ENCODE peak calls at places on chromosomes 11 and 22, in four cellular contexts. Y is A673, J is fibroblast of lung, K is stomach. B is an unnamed sample. For H3K9me3, the result is how much of the 10 kb centered on the place peaks cover.

GRCh38 chr11:11391796-11392195 is 38.7 kb upstream of the CSNK2A3 start:
- DNase-seq in K (no peak), Y (peak), J (peak), B (no peak)

GRCh38 chr11:10488121-10488580 is 33.1 kb downstream of the AMPD3 start:
- DNase-seq in K (peak), J (no peak), Y (no peak), B (no peak)

GRCh38 chr11:133945087-133945974 is 11.4 kb downstream of the IGSF9B start:
- DNase-seq in K (no peak), Y (no peak), J (no peak), B (peak)

GRCh38 chr22:49900441-49901230 is 17.6 kb downstream of the ALG12 start:
- DNase-seq in Y (no peak), K (no peak), J (no peak), B (no peak)

GRCh38 chr11:72962084-72962483 is 147.9 kb downstream of the ATG16L2 start:
- DNase-seq in K (no peak), J (peak), Y (peak), B (no peak)

GRCh38 chr11:45692808-45693453 is 27.5 kb upstream of the CHST1 start:
- DNase-seq in J (no peak), K (no peak), Y (no peak), B (no peak)

GRCh38 chr22:19892925-19893324 is 38.3 kb upstream of the GNB1L start:
- DNase-seq in K (no peak), Y (no peak), J (no peak), B (no peak)

GRCh38 chr11:14424096-14424495 is 65.1 kb upstream of the RRAS2 start:
- DNase-seq in J (peak), K (no peak), Y (no peak), B (no peak)

GRCh38 chr22:37178350-37179125 is 9.5 kb downstream of the C1QTNF6 start:
- DNase-seq in Y (no peak), J (peak), K (peak), B (no peak)

GRCh38 chr11:107040447-107041444 is 22.5 kb upstream of the GUCY1A2 start:
- DNase-seq in K (no peak), Y (no peak), J (peak), B (no peak)

GRCh38 chr22:24554316-24555159 is at the start of gene GUCD1:
- DNase-seq in K (peak), Y (peak), J (peak), B (peak)

GRCh38 chr11:99117603-99118002 is 96.9 kb downstream of the CNTN5 start:
- DNase-seq in Y (peak), J (no peak), K (no peak), B (no peak)

GRCh38 chr11:123188508-123189165 is 6.4 kb downstream of the CLMP start:
- DNase-seq in J (peak), Y (peak), K (no peak), B (no peak)

GRCh38 chr22:29503811-29504372 is 23.9 kb downstream of the NEFH start:
- DNase-seq in K (no peak), J (peak), Y (peak), B (peak)

GRCh38 chr11:60370811-60371297 is 7.5 kb upstream of the MS4A7 start:
- DNase-seq in Y (no peak), K (no peak), J (no peak), B (no peak)

GRCh38 chr11:61077936-61078335 is 24.4 kb upstream of the CD5 start:
- DNase-seq in K (no peak), Y (no peak), J (no peak), B (no peak)

DNA sequence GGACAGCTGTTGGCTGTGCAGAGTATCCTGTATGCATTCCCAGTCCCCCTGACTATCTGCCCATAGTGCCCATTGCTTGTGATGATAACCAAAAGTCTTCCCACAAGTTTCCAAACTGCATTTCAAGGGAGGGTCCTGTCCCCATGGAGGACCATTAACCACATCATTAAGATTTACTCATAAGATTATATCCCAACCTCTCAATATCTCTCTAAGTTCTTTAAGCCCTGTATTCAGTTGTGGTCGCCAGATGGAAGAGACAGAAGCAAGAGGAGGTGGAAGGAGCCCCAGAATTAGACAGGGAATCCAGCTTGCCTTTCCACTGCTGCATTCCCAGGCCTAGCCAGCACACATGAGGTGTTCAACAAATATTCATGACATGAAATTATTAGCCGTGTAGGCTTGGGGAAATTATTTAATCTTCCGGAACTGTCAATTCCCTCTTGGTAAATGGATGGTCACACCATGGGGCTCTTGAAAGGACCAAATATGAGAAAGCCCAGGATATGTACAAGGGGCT is 42.6 kb upstream of the TIMP3 start:
- DNase-seq in K (no peak), J (no peak), Y (no peak), B (no peak)
- H3K4me3 ChIP-seq in K (no peak), J (no peak), Y (no peak), B (no peak)

DNA sequence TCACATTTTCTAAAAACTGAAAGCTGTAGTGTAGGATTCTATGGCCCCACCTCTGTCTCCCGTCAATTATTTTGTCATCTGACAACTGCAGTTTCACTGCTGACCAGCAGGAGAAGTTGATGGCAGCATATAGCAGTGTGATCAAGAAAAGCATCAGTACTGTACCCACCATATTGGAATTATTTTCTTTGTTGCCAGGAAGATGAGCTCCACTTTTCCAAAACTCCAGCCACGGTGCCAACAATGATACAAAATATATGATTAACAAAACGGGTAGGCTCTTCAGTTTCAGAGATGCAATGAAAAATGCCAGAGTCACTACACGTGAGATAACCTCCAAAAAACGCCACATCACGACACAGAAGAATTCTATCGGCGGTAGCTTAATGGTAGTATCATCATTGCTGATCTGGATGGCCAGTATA is 41.3 kb downstream of the XKR3 start:
- DNase-seq in Y (peak), K (no peak), J (no peak), B (no peak)
- TF ChIP-seq CTCF in Y (peak), K (no peak), J (peak), B (peak)

GRCh38 chr11:1207451-1208360 is 15.2 kb upstream of the MUC5B start:
- DNase-seq in K (no peak), J (no peak), Y (no peak), B (peak)

GRCh38 chr11:1205121-1205986 is 17.5 kb upstream of the MUC5B start:
- DNase-seq in Y (no peak), J (no peak), K (no peak), B (peak)

GRCh38 chr11:1204381-1205101 is 18.3 kb upstream of the MUC5B start:
- DNase-seq in Y (no peak), J (no peak), K (no peak), B (no peak)

GRCh38 chr11:1206391-1207271 is 16.2 kb upstream of the MUC5B start:
- DNase-seq in J (no peak), K (no peak), Y (no peak), B (no peak)

GRCh38 chr11:1205987-1206331 is 16.9 kb upstream of the MUC5B start:
- DNase-seq in K (no peak), Y (no peak), J (no peak), B (no peak)
- H3K9me3 ChIP-seq in K (under half), Y (under half), J (under half), B (under half)

DNA sequence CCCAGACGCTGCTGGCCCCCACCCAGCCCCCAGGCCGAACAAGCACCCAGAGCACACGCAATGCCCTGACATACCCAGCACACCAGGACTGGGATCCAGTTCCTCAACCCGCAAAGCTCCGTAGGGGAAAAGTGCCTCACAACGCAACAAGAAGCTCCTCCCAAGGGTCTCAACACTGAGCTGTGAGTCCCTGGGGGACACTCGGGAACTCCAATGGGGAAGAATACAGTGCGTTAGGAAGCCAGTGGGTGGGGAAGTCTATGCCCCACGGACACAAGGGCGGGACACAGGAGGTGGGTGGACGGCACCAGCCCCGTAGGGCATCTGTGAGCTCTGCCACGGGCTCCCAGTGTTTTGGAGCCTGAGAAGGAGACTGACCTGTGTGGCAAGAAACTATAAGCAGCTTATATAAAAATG is 1.6 kb downstream of the DEAF1 start:
- DNase-seq in Y (peak), K (no peak), J (peak), B (no peak)
- H3K4me3 ChIP-seq in Y (peak), K (peak), J (peak), B (peak)

GRCh38 chr22:31139866-31140716 is at the start of gene PLA2G3:
- DNase-seq in K (peak), Y (peak), J (peak), B (no peak)
- TF ChIP-seq CTCF in K (no peak), Y (peak), J (no peak), B (no peak)

DNA sequence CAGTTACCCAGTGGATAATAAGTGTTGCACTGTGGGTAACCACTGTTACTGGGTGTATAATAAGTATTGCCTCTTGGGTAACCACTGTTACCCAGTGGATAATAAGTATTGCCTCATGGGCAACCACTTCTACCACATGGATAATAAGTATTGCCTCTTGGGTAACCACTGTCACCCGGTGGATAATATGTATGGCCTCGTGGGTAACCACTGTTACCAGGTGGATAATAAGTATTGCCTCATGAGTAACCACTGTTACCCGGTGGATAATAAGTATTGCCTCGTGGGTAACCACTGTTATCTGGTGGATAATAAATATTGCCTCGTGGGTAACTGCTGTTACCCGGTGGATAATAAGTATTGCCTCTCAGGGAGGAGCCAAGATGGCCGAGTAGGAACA is 29.7 kb upstream of the NXPE4 start:
- DNase-seq in K (no peak), Y (no peak), J (no peak), B (no peak)
- H3K9me3 ChIP-seq in K (under half), Y (under half), J (under half), B (under half)

GRCh38 chr11:111388842-111389241 is 9.8 kb upstream of the POU2AF1 start:
- DNase-seq in J (no peak), K (no peak), Y (no peak), B (no peak)
- H3K4me3 ChIP-seq in J (no peak), K (no peak), Y (no peak), B (no peak)

GRCh38 chr22:41245917-41246499 is 5.3 kb upstream of the CHADL start:
- DNase-seq in K (no peak), Y (no peak), J (no peak), B (no peak)
- TF ChIP-seq CTCF in K (no peak), Y (peak), J (no peak), B (no peak)

DNA sequence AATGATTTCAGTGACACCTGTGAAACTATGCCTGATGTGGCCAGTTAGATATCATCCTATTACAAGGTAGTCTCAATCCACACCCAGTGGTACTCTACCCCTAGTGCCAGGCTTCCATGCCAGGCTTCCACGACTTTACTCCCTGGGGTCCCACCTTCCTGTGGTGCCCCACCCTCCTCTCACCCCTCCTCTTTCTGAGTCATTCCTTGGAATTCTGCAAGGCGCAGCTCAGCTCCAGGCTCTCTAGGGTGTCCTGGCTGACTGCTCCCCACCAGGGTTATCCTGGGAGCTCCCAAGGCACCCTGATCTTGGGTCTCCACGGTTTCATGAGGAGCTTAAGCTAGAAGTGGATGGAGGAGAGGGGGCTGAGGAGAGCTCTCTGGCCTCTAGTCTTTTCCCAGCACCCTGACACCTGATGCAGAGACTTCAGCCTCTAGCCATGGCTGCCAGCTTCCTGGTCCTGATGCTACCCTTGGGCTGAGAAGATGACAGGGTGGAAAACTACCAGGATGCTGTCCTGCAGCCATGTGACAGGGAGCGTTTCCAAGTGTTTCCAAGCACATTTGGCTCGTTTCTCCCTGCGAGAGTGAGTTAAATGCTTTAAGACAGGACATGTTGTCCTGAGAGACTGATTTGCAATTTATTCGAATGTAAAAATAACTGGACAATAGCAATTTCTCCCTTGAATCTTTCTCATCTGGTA is 1461.2 kb downstream of the TBC1D22A start:
- DNase-seq in J (no peak), K (no peak), Y (no peak), B (no peak)
- H3K9me3 ChIP-seq in J (under half), K (under half), Y (under half), B (under half)